ENCODE peak calls at places on chromosomes 3 and 15, in four cellular contexts. P, W, R and C are unnamed samples.

GRCh38 chr3:10962481-10963036 is 30.0 kb upstream of the SLC6A1 start:
- DNase-seq in P (no peak), W (no peak), R (no peak), C (no peak)

GRCh38 chr15:99090011-99090699 is 14.7 kb upstream of the SYNM start:
- DNase-seq in P (peak; percentile 52), W (no peak), R (no peak), C (no peak)

GRCh38 chr15:67385971-67386370 is 131.4 kb downstream of the IQCH start:
- DNase-seq in P (no peak), W (no peak), R (no peak), C (no peak)

GRCh38 chr15:27878841-27879240 is 220.3 kb downstream of the OCA2 start:
- DNase-seq in P (no peak), W (no peak), R (no peak), C (no peak)

GRCh38 chr3:13093687-13094086 is 20.5 kb upstream of the IQSEC1 start:
- DNase-seq in P (no peak), W (no peak), R (no peak), C (no peak)

GRCh38 chr3:65967376-65967775 is 71.3 kb downstream of the MAGI1 start:
- DNase-seq in P (no peak), W (no peak), R (no peak), C (no peak)

GRCh38 chr3:172582712-172583111 is 59.5 kb upstream of the TNFSF10 start:
- DNase-seq in P (no peak), W (no peak), R (no peak), C (no peak)

GRCh38 chr3:1118074-1118473 is 25.2 kb downstream of the CNTN6 start:
- DNase-seq in P (no peak), W (no peak), R (no peak), C (no peak)

GRCh38 chr3:127425505-127426443 is 137.9 kb upstream of the PRR20G start:
- DNase-seq in P (no peak), W (peak; percentile 79), R (peak; percentile 6), C (no peak)

GRCh38 chr3:170653801-170654200 is 67.9 kb upstream of the SLC7A14 start:
- DNase-seq in P (no peak), W (no peak), R (no peak), C (no peak)

GRCh38 chr3:108524547-108524946 is 14.2 kb upstream of the MYH15 start:
- DNase-seq in P (no peak), W (no peak), R (no peak), C (no peak)

GRCh38 chr15:58678683-58679082 is 70.8 kb downstream of the ADAM10 start:
- DNase-seq in P (no peak), W (no peak), R (no peak), C (no peak)

GRCh38 chr3:132803889-132804288 is 81.7 kb upstream of the NPHP3 start:
- DNase-seq in P (no peak), W (no peak), R (no peak), C (no peak)

GRCh38 chr15:52806284-52806655 is 16.1 kb upstream of the ONECUT1 start:
- DNase-seq in P (no peak), W (no peak), R (no peak), C (no peak)

GRCh38 chr3:172074578-172074977 is 35.2 kb downstream of the FNDC3B start:
- DNase-seq in P (no peak), W (no peak), R (no peak), C (peak; percentile 70)

GRCh38 chr15:40108061-40108854 is 421 bp downstream of the BMF start:
- DNase-seq in P (no peak), W (no peak), R (peak; percentile 86), C (peak; percentile 50)

GRCh38 chr3:23873941-23874340 is 42.8 kb downstream of the NKIRAS1 start:
- DNase-seq in P (no peak), W (no peak), R (no peak), C (no peak)

GRCh38 chr15:94671845-94672524 is 440.6 kb downstream of the MCTP2 start:
- DNase-seq in P (no peak), W (no peak), R (peak; percentile 46), C (no peak)

GRCh38 chr3:45817788-45818523 is 21.6 kb upstream of the SLC6A20 start:
- DNase-seq in P (no peak), W (no peak), R (no peak), C (peak; percentile 82)

GRCh38 chr3:46143951-46144473 is 64.1 kb downstream of the CCR1 start:
- DNase-seq in P (no peak), W (no peak), R (no peak), C (no peak)

GRCh38 chr3:85864896-85865295 is 906.1 kb downstream of the CADM2 start:
- DNase-seq in P (no peak), W (no peak), R (no peak), C (no peak)

GRCh38 chr3:141379250-141379872 is 11.1 kb downstream of the ZBTB38 start:
- DNase-seq in P (peak; percentile 48), W (no peak), R (no peak), C (no peak)

GRCh38 chr3:30689202-30689641 is 82.8 kb downstream of the TGFBR2 start:
- DNase-seq in P (no peak), W (no peak), R (peak; percentile 53), C (no peak)

GRCh38 chr15:53962646-53963561 is 15.3 kb upstream of the UNC13C start:
- DNase-seq in P (no peak), W (no peak), R (no peak), C (no peak)

GRCh38 chr15:47553933-47554332 is 163.4 kb upstream of the SEMA6D start:
- DNase-seq in P (no peak), W (no peak), R (no peak), C (no peak)

GRCh38 chr15:71469393-71469792 is 341.0 kb upstream of the NR2E3 start:
- DNase-seq in P (no peak), W (no peak), R (no peak), C (no peak)

GRCh38 chr3:14907043-14907966 is 40.1 kb upstream of the NR2C2 start:
- DNase-seq in P (no peak), W (no peak), R (peak; percentile 58), C (no peak)

DNA sequence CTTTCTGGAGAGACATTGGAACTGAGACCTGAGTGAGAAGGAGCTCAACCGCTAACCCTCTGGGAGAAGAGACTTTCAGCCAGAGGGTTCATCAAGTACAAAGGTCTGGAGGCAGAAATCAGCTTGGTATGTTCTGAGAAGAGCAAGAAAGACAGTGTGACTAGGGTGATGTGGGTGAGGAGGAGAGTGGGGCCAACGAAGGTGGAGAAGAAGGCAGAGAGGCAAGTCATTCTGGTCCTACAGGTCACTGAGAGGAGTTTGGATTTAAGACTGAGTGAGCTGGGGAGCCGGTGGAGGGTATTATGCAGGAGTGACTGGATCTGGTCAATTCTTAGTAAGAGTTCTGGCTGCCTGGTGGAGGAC is 12.2 kb downstream of the XIRP1 start:
- DNase-seq in P (no peak), W (no peak), R (no peak), C (no peak)
- H3K27ac ChIP-seq in P (peak overlapping the region; percentile 63), W (peak overlapping the region; percentile 91), R (peak overlapping the region; percentile 68), C (peak overlapping the region; percentile 97)

DNA sequence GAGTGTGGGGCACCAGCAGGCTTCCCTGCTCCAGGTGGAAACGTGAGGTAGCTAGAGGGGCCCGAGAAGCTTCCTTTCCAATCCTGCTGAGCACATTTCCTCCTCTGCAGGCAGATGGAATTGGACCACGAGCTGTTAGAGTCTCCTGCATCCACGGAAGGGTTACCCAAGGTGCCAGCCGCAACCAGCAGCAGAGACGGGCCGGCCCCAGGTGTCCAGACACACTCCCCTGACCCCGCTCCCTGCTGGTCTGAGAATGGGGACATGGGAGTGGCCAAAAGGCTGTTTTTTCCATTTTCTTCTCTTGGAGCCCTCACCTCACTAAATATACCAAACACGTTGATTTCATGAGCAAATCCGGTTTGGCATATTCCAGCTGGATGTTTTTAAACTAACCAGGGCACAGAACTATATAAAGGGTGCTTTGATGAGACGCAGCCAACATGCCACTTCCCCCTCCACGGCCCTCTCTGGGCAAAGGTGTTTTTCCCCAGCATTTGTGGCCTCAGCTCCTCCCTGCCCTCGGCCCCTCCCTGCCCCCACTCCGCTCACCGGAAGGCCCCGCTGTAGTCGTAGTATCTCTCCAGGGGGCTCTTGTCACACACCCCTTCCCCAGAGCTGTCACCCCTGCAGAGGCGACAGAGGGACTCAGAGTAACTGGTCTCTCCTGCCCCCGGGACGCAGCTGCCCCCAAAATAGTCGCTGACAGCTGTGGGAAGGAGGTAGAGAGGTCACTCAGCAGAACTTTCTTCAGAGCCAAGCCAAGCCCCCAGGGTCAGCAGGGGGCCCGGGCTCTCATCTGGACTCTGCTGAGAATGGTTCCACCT is 7.0 kb downstream of the MELTF start:
- DNase-seq in P (peak; percentile 14), W (no peak), R (peak; percentile 23), C (no peak)
- H3K4me1 ChIP-seq in P (no peaks in the 10 kb centered on the region), W (no peaks in the 10 kb centered on the region), R (no peaks in the 10 kb centered on the region), C (no peaks in the 10 kb centered on the region)

DNA sequence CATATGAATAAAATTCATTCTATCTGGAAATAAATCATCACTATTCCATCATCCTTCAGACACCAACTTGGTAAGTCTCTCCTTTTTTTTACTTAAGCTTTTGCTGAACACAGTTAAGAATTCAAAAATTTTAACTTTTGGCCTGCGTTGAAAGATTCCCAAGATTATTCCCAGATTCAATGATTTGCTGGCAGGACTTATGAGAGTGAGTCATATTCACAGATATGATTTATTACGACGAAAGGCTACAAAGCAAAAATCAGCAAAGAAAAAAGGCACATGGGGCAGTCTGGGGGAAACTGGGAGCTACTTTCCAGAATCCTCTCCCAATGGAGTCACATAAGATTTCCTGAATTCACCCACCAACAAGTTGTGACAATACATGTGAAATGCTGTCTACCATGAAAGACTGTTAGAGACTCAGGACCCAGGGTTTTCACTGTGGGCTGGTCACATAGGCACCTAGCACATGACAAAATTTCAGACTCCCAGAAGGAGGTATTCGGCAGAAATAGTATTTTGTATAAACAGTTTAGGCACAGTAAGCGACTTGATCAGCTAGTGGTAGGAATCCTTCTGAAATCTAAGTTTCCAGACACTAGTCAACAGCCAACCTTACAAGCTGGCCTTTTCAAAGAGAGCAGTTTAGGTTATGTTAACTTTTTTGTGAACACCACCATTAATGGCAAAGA is 82.1 kb downstream of the DLG1 start:
- DNase-seq in P (no peak), W (no peak), R (no peak), C (no peak)
- H3K27ac ChIP-seq in P (no peak overlapping the region), W (no peak overlapping the region), R (no peak overlapping the region), C (no peak overlapping the region)

GRCh38 chr3:52895416-52895815 is 1.9 kb downstream of the STIMATE start:
- DNase-seq in P (no peak), W (no peak), R (no peak), C (no peak)
- H3K4me1 ChIP-seq in P (peaks cover 52% of the 10 kb centered on the region), W (peaks cover 70% of the 10 kb centered on the region), R (peaks cover 19% of the 10 kb centered on the region), C (peaks cover 63% of the 10 kb centered on the region)

GRCh38 chr3:173893066-173893465 is 495.5 kb downstream of the NLGN1 start:
- DNase-seq in P (no peak), W (no peak), R (no peak), C (no peak)

GRCh38 chr3:173893835-173894234 is 496.3 kb downstream of the NLGN1 start:
- DNase-seq in P (no peak), W (no peak), R (no peak), C (no peak)

GRCh38 chr3:173891272-173892100 is 493.9 kb downstream of the NLGN1 start:
- DNase-seq in P (no peak), W (no peak), R (no peak), C (no peak)

GRCh38 chr3:173890091-173890490 is 492.5 kb downstream of the NLGN1 start:
- DNase-seq in P (no peak), W (no peak), R (no peak), C (no peak)

GRCh38 chr3:173892547-173892946 is 495.0 kb downstream of the NLGN1 start:
- DNase-seq in P (no peak), W (no peak), R (no peak), C (no peak)
- H3K27ac ChIP-seq in P (no peak overlapping the region), W (no peak overlapping the region), R (no peak overlapping the region), C (no peak overlapping the region)